ENCODE peak calls at places on chromosome 19, in four cellular contexts. S is kidney, A is Peyer's patch, Y is fibroblast of lung. X is an unnamed sample. For H3K4me1, the result is how much of the 10 kb centered on the place peaks cover.

GRCh38 chr19:19997656-19998268 is 41.5 kb downstream of the ZNF682 start:
- DNase-seq in S (no peak), A (peak), Y (no peak), X (no peak)

GRCh38 chr19:29946645-29947044 is 4.6 kb downstream of the URI1 start:
- DNase-seq in S (no peak), A (no peak), Y (no peak), X (no peak)

GRCh38 chr19:2695288-2695866 is 7.1 kb downstream of the GNG7 start:
- DNase-seq in S (no peak), A (no peak), Y (no peak), X (peak)

GRCh38 chr19:51127755-51128154 is 3.0 kb downstream of the SIGLEC9 start:
- DNase-seq in S (no peak), A (no peak), Y (no peak), X (peak)

GRCh38 chr19:30608471-30608870 is 236.3 kb downstream of the ZNF536 start:
- DNase-seq in S (no peak), A (no peak), Y (no peak), X (no peak)

GRCh38 chr19:36215276-36216171 is 618 bp downstream of the ZNF146 start:
- DNase-seq in S (no peak), A (peak), Y (peak), X (no peak)

GRCh38 chr19:32914879-32915278 is 45.3 kb upstream of the SLC7A9 start:
- DNase-seq in S (no peak), A (no peak), Y (no peak), X (no peak)

GRCh38 chr19:31574251-31574973 is 225.2 kb upstream of the TSHZ3 start:
- DNase-seq in S (no peak), A (no peak), Y (no peak), X (peak)

GRCh38 chr19:42375415-42376176 is 14.5 kb downstream of the CNFN start:
- DNase-seq in S (no peak), A (no peak), Y (no peak), X (no peak)

GRCh38 chr19:33473644-33474305 is 47.8 kb downstream of the PEPD start:
- DNase-seq in S (no peak), A (no peak), Y (peak), X (peak)

GRCh38 chr19:55206664-55207500 is 2.4 kb downstream of the PTPRH start:
- DNase-seq in S (peak), A (no peak), Y (peak), X (no peak)

GRCh38 chr19:10011974-10012373 is 1.3 kb upstream of the RDH8 start:
- DNase-seq in S (no peak), A (no peak), Y (no peak), X (no peak)

GRCh38 chr19:31338069-31338767 is 11.0 kb downstream of the TSHZ3 start:
- DNase-seq in S (no peak), A (no peak), Y (peak), X (peak)

GRCh38 chr19:13712767-13713201 is 51.5 kb upstream of the MRI1 start:
- DNase-seq in S (no peak), A (no peak), Y (peak), X (no peak)

GRCh38 chr19:40270362-40271089 is 14.6 kb downstream of the AKT2 start:
- DNase-seq in S (peak), A (no peak), Y (no peak), X (no peak)

GRCh38 chr19:19553670-19554069 is 15.6 kb downstream of the CILP2 start:
- DNase-seq in S (no peak), A (no peak), Y (no peak), X (no peak)

GRCh38 chr19:49004133-49004532 is 10.4 kb downstream of the RUVBL2 start:
- DNase-seq in S (no peak), A (no peak), Y (no peak), X (no peak)

GRCh38 chr19:9865732-9866627 is 30.9 kb downstream of the PIN1 start:
- DNase-seq in S (no peak), A (peak), Y (no peak), X (no peak)

GRCh38 chr19:10074153-10074552 is 12.0 kb upstream of the SHFL start:
- DNase-seq in S (no peak), A (peak), Y (no peak), X (no peak)

GRCh38 chr19:29967623-29968022 is 25.6 kb downstream of the URI1 start:
- DNase-seq in S (no peak), A (no peak), Y (peak), X (no peak)

GRCh38 chr19:34482380-34483250 is 1.1 kb downstream of the WTIP start:
- DNase-seq in S (peak), A (no peak), Y (peak), X (peak)

GRCh38 chr19:54105796-54106195 is 3.1 kb downstream of the NDUFA3 start:
- DNase-seq in S (peak), A (no peak), Y (no peak), X (no peak)

GRCh38 chr19:54102421-54103169 is at the start of gene NDUFA3:
- DNase-seq in S (peak), A (peak), Y (peak), X (peak)

GRCh38 chr19:54104998-54105715 is 2.5 kb downstream of the NDUFA3 start:
- DNase-seq in S (peak), A (no peak), Y (no peak), X (no peak)

GRCh38 chr19:54096642-54097106 is 3.9 kb downstream of the OSCAR start:
- DNase-seq in S (peak), A (no peak), Y (peak), X (no peak)

GRCh38 chr19:54100560-54100959 is at the start of gene OSCAR:
- DNase-seq in S (peak), A (no peak), Y (no peak), X (no peak)
- H3K27ac ChIP-seq in S (no peak), A (no peak), Y (no peak), X (no peak)

GRCh38 chr19:47471381-47471732 is 336 bp downstream of the SLC8A2 start:
- DNase-seq in S (no peak), A (no peak), Y (no peak), X (no peak)

GRCh38 chr19:47469719-47470118 is 2.0 kb downstream of the SLC8A2 start:
- DNase-seq in S (no peak), A (no peak), Y (no peak), X (no peak)

GRCh38 chr19:47470447-47471195 is 1.1 kb downstream of the SLC8A2 start:
- DNase-seq in S (no peak), A (no peak), Y (no peak), X (no peak)

GRCh38 chr19:47467914-47468313 is 3.8 kb downstream of the SLC8A2 start:
- DNase-seq in S (peak), A (no peak), Y (no peak), X (no peak)

DNA sequence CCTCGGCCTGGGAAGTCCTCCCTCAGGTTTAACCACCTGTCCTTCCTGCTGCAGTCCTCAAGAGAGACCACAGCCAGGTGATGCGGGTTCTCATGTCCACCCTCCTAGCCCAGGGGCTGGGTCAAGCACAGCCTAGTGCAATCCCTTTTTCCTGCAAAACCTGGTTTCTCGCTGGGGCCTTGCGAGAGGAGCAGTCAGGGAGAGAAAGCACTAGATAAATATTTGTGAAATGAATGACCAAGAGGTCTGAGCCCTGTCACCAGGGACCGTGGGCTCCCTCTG is 2.3 kb downstream of the SLC8A2 start:
- DNase-seq in S (no peak), A (no peak), Y (no peak), X (no peak)
- H3K4me1 ChIP-seq in S (under half), A (under half), Y (under half), X (under half)

DNA sequence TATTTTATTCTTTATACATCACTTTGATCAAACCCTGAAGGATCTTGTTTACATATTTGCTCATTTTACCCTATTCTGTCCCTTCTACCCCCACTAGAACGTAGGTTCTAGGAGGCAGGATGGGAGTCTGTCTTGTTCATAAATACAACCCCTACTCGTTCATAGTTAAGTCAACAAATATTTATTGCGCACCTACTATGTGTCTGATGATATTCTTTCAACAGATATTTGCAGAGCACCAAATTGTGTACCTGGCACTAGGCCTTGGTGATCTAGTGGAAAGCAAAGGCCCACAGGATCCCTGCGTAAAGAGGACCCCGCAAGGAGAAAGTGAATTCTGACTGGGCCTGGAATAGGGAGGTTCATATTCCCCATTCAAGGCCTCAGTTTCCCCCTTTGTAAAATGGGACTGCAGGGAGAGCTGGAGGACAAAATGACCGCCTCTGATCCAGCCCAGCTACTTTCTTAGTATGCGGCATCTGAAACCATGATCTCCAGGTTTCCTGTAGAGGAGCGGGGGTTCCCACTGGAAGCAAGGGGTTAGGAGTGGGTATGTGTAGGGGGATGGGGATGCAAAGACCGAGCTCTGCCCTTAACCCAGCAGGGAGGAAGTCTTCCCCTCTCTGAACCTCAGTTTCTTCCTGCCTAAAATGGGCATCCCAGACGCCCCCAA is 534 bp upstream of the GEMIN7 start:
- DNase-seq in S (no peak), A (no peak), Y (no peak), X (no peak)
- H3K4me3 ChIP-seq in S (peak), A (peak), Y (peak), X (peak)

GRCh38 chr19:11173516-11174155 is 18.1 kb upstream of the SPC24 start:
- DNase-seq in S (no peak), A (no peak), Y (no peak), X (no peak)
- H3K27ac ChIP-seq in S (no peak), A (no peak), Y (no peak), X (peak)

DNA sequence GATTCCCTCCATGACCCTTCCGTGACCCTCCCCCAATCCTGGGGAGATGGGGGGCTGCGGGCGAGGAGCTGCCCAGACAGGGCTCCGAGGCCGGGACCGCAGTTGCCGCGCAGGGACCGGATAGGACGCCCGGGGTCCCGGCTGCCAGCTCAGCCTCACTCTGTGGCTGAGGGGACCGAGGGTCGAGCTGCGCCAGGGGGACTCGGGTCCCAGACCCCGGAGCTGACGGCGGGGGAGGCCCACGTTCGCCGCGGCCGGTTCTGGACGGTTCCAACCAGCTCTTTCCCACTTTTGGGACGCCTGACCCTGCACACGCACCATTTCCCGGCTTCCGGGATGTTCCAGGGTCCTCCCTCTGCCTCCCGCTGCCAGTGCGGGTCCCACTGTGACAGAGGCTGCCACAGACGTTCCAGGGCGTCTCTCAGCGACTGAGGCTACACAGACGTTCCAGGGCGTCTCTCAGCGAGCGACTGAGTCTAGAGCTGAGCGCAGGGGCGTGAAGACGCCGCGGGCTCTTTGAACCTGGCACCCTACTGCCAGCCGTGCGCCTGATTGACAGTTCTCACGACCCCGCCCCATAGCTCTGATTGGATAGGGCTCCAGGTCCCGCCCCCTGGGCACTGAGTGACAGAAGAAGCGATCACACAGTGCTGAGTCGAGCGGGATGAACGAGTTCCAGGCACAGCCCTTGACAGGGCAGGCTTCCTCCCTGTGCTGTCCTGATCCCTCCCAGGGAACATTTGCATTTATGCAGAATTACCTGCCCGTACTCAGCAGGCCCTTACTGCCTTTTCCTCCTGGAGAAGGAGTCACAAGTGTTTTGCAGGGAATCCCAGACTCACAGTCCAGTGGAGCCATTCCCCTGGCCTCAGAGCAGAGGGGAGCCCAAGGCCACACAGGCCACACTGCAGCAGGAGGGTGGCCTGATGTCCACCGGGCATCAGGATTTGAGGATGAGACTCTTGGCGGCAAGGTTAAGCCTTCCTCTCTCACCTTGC is at the start of gene ZNF563:
- DNase-seq in S (peak), A (peak), Y (peak), X (peak)
- H3K4me1 ChIP-seq in S (under half), A (under half), Y (under half), X (under half)

DNA sequence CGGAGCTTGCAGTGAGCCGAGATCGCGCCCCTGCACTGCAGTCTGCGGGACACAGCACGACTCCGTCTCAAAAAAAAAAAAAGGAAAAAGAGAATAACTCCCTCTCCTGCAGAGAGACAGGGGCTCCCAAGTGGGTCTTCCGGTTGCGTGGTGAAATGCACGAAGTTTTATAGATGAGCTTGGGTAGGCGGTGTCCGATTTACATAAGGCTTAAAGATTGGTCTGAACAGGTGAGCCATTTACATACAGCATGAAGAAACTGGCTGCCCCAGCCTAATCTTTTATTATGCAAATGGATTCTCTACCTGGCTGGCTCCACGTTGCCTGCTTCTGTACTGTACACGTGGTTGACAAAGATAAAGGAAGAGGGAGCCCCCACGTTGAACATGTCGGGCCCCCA is 19.5 kb downstream of the ADGRE2 start:
- DNase-seq in S (peak), A (no peak), Y (no peak), X (no peak)
- H3K4me3 ChIP-seq in S (no peak), A (no peak), Y (no peak), X (no peak)